ENCODE peak calls at places on chromosomes 6 and 20, in four cellular contexts. R, V, S and Q are unnamed samples.

GRCh38 chr6:37671061-37671460 is 26.6 kb downstream of the MDGA1 start:
- DNase-seq in R (no peak), V (no peak), S (no peak), Q (no peak)

GRCh38 chr20:63945921-63946920 is 10.0 kb downstream of the UCKL1 start:
- DNase-seq in R (no peak), V (no peak), S (no peak), Q (no peak)

GRCh38 chr20:17835240-17835940 is 133.2 kb downstream of the SNX5 start:
- DNase-seq in R (no peak), V (no peak), S (peak; percentile 89), Q (no peak)

GRCh38 chr6:9101920-9102319 is 666.6 kb upstream of the SLC35B3 start:
- DNase-seq in R (no peak), V (no peak), S (no peak), Q (no peak)

GRCh38 chr6:144321839-144322591 is 36.9 kb downstream of the UTRN start:
- DNase-seq in R (no peak), V (peak; percentile 20), S (no peak), Q (peak; percentile 71)

GRCh38 chr20:39568090-39568489 is 605.9 kb downstream of the DHX35 start:
- DNase-seq in R (no peak), V (no peak), S (no peak), Q (no peak)

GRCh38 chr6:76792394-76792793 is 670.9 kb downstream of the HTR1B start:
- DNase-seq in R (no peak), V (no peak), S (peak; percentile 72), Q (no peak)

GRCh38 chr6:27495386-27496135 is 22.7 kb upstream of the ZNF184 start:
- DNase-seq in R (peak; percentile 72), V (peak; percentile 81), S (peak; percentile 58), Q (peak; percentile 97)

GRCh38 chr6:45965007-45965406 is 50.7 kb downstream of the CLIC5 start:
- DNase-seq in R (no peak), V (no peak), S (no peak), Q (no peak)

GRCh38 chr6:124793406-124793805 is 168.8 kb upstream of the RNF217 start:
- DNase-seq in R (no peak), V (no peak), S (no peak), Q (no peak)

GRCh38 chr6:121055572-121056163 is 278.6 kb downstream of the TBC1D32 start:
- DNase-seq in R (peak; percentile 53), V (peak; percentile 59), S (peak; percentile 2), Q (no peak)

GRCh38 chr6:112029045-112029822 is 24.7 kb upstream of the CCN6 start:
- DNase-seq in R (peak; percentile 70), V (peak; percentile 86), S (peak; percentile 67), Q (peak; percentile 92)

GRCh38 chr20:5069141-5069806 is 50.5 kb downstream of the PCNA start:
- DNase-seq in R (no peak), V (no peak), S (no peak), Q (no peak)

GRCh38 chr6:159615923-159616322 is 77.1 kb downstream of the SOD2 start:
- DNase-seq in R (no peak), V (no peak), S (no peak), Q (no peak)

GRCh38 chr20:63562461-63563185 is 8.7 kb downstream of the FNDC11 start:
- DNase-seq in R (no peak), V (no peak), S (no peak), Q (no peak)

GRCh38 chr6:18733921-18734550 is 346.9 kb downstream of the RNF144B start:
- DNase-seq in R (no peak), V (no peak), S (no peak), Q (no peak)

GRCh38 chr6:116220172-116220571 is 33.7 kb downstream of the TSPYL4 start:
- DNase-seq in R (no peak), V (no peak), S (no peak), Q (peak; percentile 61)

GRCh38 chr20:47464380-47465101 is 37.1 kb upstream of the NCOA3 start:
- DNase-seq in R (no peak), V (no peak), S (peak; percentile 88), Q (no peak)

GRCh38 chr20:3759316-3759715 is 8.2 kb downstream of the ADISSP start:
- DNase-seq in R (no peak), V (no peak), S (no peak), Q (no peak)

GRCh38 chr6:167795874-167796667 is 30.6 kb upstream of the AFDN start:
- DNase-seq in R (no peak), V (no peak), S (peak; percentile 30), Q (no peak)

GRCh38 chr20:5718896-5719595 is 31.2 kb upstream of the SHLD1 start:
- DNase-seq in R (no peak), V (no peak), S (no peak), Q (no peak)

GRCh38 chr20:38157635-38158495 is 7.2 kb downstream of the TGM2 start:
- DNase-seq in R (no peak), V (no peak), S (no peak), Q (no peak)

GRCh38 chr6:136646377-136646776 is 96.2 kb upstream of the MAP7 start:
- DNase-seq in R (no peak), V (no peak), S (no peak), Q (no peak)

GRCh38 chr6:76351275-76351674 is 278.8 kb upstream of the IMPG1 start:
- DNase-seq in R (no peak), V (peak; percentile 58), S (no peak), Q (peak; percentile 51)

GRCh38 chr6:117919775-117920492 is 12.9 kb downstream of the SLC35F1 start:
- DNase-seq in R (peak; percentile 68), V (peak; percentile 90), S (no peak), Q (peak; percentile 88)

GRCh38 chr6:157822221-157823000 is 635 bp upstream of the SNX9 start:
- DNase-seq in R (no peak), V (peak; percentile 52), S (no peak), Q (peak; percentile 77)

GRCh38 chr6:143750945-143751344 is 73.2 kb downstream of the PHACTR2 start:
- DNase-seq in R (no peak), V (no peak), S (no peak), Q (no peak)

GRCh38 chr6:5438882-5439584 is 177.7 kb downstream of the FARS2 start:
- DNase-seq in R (no peak), V (no peak), S (no peak), Q (peak; percentile 79)

GRCh38 chr6:144134737-144135136 is 15.6 kb upstream of the STX11 start:
- DNase-seq in R (no peak), V (no peak), S (no peak), Q (no peak)

GRCh38 chr6:56291278-56291917 is 44.0 kb upstream of the COL21A1 start:
- DNase-seq in R (no peak), V (no peak), S (no peak), Q (no peak)

GRCh38 chr20:50475879-50476292 is 34.3 kb upstream of the PTPN1 start:
- DNase-seq in R (no peak), V (no peak), S (no peak), Q (no peak)

GRCh38 chr6:163281661-163282060 is 132.9 kb upstream of the QKI start:
- DNase-seq in R (no peak), V (no peak), S (peak; percentile 54), Q (no peak)

GRCh38 chr20:59608396-59608795 is 4.1 kb downstream of the PHACTR3 start:
- DNase-seq in R (no peak), V (no peak), S (no peak), Q (no peak)

GRCh38 chr6:151551223-151551857 is 57.5 kb downstream of the CCDC170 start:
- DNase-seq in R (no peak), V (no peak), S (no peak), Q (no peak)

GRCh38 chr6:29694637-29695036 is 13.7 kb upstream of the ZFP57 start:
- DNase-seq in R (no peak), V (no peak), S (no peak), Q (no peak)

GRCh38 chr20:57282691-57283361 is 16.4 kb upstream of the BMP7 start:
- DNase-seq in R (no peak), V (peak; percentile 66), S (no peak), Q (no peak)

GRCh38 chr6:105484238-105485161 is 81.6 kb upstream of the PREP start:
- DNase-seq in R (peak; percentile 49), V (peak; percentile 45), S (no peak), Q (no peak)

GRCh38 chr6:18281564-18281963 is 17.2 kb upstream of the DEK start:
- DNase-seq in R (no peak), V (no peak), S (no peak), Q (no peak)

GRCh38 chr6:14549319-14549770 is 431.8 kb downstream of the CD83 start:
- DNase-seq in R (no peak), V (peak; percentile 50), S (no peak), Q (no peak)

GRCh38 chr6:154602296-154602695 is 91.8 kb upstream of the CNKSR3 start:
- DNase-seq in R (no peak), V (no peak), S (no peak), Q (no peak)

GRCh38 chr6:35047265-35048011 is 93.7 kb downstream of the TCP11 start:
- DNase-seq in R (no peak), V (no peak), S (no peak), Q (no peak)
- H3K9ac ChIP-seq in R (no peak overlapping the region), V (no peak overlapping the region), S (no peak overlapping the region), Q (no peak overlapping the region)

GRCh38 chr6:147648936-147649335 is 140.4 kb downstream of the SAMD5 start:
- DNase-seq in R (no peak), V (no peak), S (no peak), Q (no peak)

GRCh38 chr6:147651249-147652063 is 143.0 kb downstream of the SAMD5 start:
- DNase-seq in R (no peak), V (peak; percentile 28), S (peak; percentile 82), Q (peak; percentile 73)

GRCh38 chr6:147654103-147654845 is 145.8 kb downstream of the SAMD5 start:
- DNase-seq in R (no peak), V (no peak), S (no peak), Q (no peak)
- H3K9ac ChIP-seq in R (no peak overlapping the region), V (no peak overlapping the region), S (no peak overlapping the region), Q (no peak overlapping the region)

GRCh38 chr6:13024616-13025015 is 303.7 kb downstream of the TBC1D7 start:
- DNase-seq in R (no peak), V (no peak), S (no peak), Q (no peak)

GRCh38 chr6:13030421-13030820 is 297.9 kb downstream of the TBC1D7 start:
- DNase-seq in R (no peak), V (no peak), S (no peak), Q (no peak)

GRCh38 chr6:13027200-13027599 is 301.1 kb downstream of the TBC1D7 start:
- DNase-seq in R (no peak), V (no peak), S (no peak), Q (no peak)

GRCh38 chr6:13026557-13026956 is 301.8 kb downstream of the TBC1D7 start:
- DNase-seq in R (no peak), V (peak; percentile 8), S (no peak), Q (no peak)

GRCh38 chr6:13026100-13026499 is 302.2 kb downstream of the TBC1D7 start:
- DNase-seq in R (no peak), V (no peak), S (no peak), Q (no peak)
- H3K9ac ChIP-seq in R (no peak overlapping the region), V (no peak overlapping the region), S (no peak overlapping the region), Q (no peak overlapping the region)

DNA sequence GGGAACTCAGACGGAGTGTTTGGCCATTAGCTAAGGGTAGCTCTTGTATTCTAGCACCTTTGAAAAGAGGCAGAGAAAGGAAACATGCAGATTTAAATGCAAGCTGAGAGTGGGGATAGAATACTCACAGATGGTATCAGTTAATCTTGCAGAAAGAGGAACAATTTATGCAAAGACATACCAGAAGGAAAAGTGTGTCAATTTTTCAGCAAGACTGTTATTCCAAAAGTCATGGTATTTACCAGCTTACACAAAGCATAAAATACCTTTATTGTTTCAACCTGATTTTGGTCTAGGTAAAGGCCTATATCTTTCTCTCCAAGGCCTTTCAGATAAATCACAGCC is 324 bp upstream of the SLC2A12 start:
- DNase-seq in R (no peak), V (no peak), S (no peak), Q (no peak)
- H3K9ac ChIP-seq in R (no peak overlapping the region), V (no peak overlapping the region), S (no peak overlapping the region), Q (peak overlapping the region; percentile 69)